ENCODE peak calls at places on chromosome 22, in six cellular contexts. Y is neuronal stem cell, D is H1, K is mesenchymal stem cell, L is IMR-90, N is mesendoderm. X is an unnamed sample.

GRCh38 chr22:25751174-25751581 is 9.2 kb downstream of the MYO18B start:
- DNase-seq in Y (no peak), D (no peak), K (no peak), L (no peak), N (no peak), X (no peak)

GRCh38 chr22:35540600-35541253 is at the start of gene RASD2:
- DNase-seq in Y (no peak), D (no peak), K (peak), L (peak), N (peak), X (peak)

GRCh38 chr22:24430431-24431308 is 3.3 kb downstream of the ADORA2A start:
- DNase-seq in Y (no peak), D (no peak), K (no peak), L (no peak), N (no peak), X (no peak)

GRCh38 chr22:35450824-35451541 is 51.0 kb downstream of the MCM5 start:
- DNase-seq in Y (no peak), D (no peak), K (no peak), L (no peak), N (no peak), X (no peak)

GRCh38 chr22:24155597-24156145 is 25.6 kb upstream of the SUSD2 start:
- DNase-seq in Y (peak), D (no peak), K (peak), L (peak), N (peak), X (peak)

GRCh38 chr22:50192056-50192824 is 6.5 kb downstream of the TRABD start:
- DNase-seq in Y (no peak), D (no peak), K (no peak), L (peak), N (no peak), X (no peak)

GRCh38 chr22:49964493-49965290 is 4.1 kb downstream of the PIM3 start:
- DNase-seq in Y (no peak), D (no peak), K (no peak), L (no peak), N (no peak), X (peak)

GRCh38 chr22:33350961-33351360 is 292.8 kb upstream of the SYN3 start:
- DNase-seq in Y (no peak), D (no peak), K (no peak), L (no peak), N (no peak), X (no peak)

GRCh38 chr22:19754701-19755144 is 5.9 kb upstream of the TBX1 start:
- DNase-seq in Y (no peak), D (no peak), K (no peak), L (no peak), N (no peak), X (peak)

GRCh38 chr22:24827305-24827704 is 21.3 kb downstream of the SGSM1 start:
- DNase-seq in Y (no peak), D (no peak), K (no peak), L (no peak), N (no peak), X (no peak)

GRCh38 chr22:21003782-21004181 is 1.9 kb upstream of the THAP7 start:
- DNase-seq in Y (no peak), D (no peak), K (peak), L (no peak), N (no peak), X (no peak)
- H3K9ac ChIP-seq in Y (no peak), D (no peak), K (peak), L (no peak), N (no peak), X (no peak)

GRCh38 chr22:23014250-23014649 is 56.1 kb upstream of the GNAZ start:
- DNase-seq in Y (no peak), D (no peak), K (no peak), L (no peak), N (no peak), X (no peak)

GRCh38 chr22:23011105-23011674 is 59.1 kb upstream of the GNAZ start:
- DNase-seq in Y (no peak), D (no peak), K (no peak), L (no peak), N (no peak), X (no peak)

GRCh38 chr22:23012081-23012622 is 58.2 kb upstream of the GNAZ start:
- DNase-seq in Y (no peak), D (no peak), K (no peak), L (no peak), N (no peak), X (no peak)

GRCh38 chr22:23010430-23010829 is 59.9 kb upstream of the GNAZ start:
- DNase-seq in Y (no peak), D (no peak), K (no peak), L (no peak), N (no peak), X (no peak)

GRCh38 chr22:23013612-23014011 is 56.7 kb upstream of the GNAZ start:
- DNase-seq in Y (no peak), D (no peak), K (no peak), L (no peak), N (no peak), X (no peak)
- H2BK15ac ChIP-seq in Y (no peak), D (no peak), K (no peak), L (no peak), N (no peak), X (no peak)

DNA sequence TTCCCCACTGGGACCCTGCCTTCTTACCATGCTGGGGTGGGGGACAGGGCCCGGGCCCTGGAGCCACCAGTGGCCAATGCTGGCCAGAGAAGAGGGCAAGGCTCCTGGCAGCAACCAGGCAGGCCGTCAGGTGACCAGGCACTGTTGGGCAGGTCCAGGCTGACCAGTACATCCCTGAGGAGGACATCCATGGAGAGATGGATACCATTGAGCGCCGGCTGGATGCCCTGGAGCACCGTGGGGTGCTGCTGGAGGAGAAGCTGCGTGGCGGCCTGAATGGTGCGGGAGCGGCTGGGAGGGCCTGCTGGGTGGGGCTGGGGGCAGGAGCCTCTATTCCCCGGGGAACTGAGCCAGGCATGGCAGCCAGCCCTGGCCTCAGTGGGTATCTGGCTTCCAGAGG is 21.0 kb downstream of the C22orf23 start:
- DNase-seq in Y (no peak), D (no peak), K (no peak), L (no peak), N (no peak), X (no peak)
- H3K9ac ChIP-seq in Y (no peak), D (no peak), K (no peak), L (no peak), N (no peak), X (no peak)

GRCh38 chr22:41289681-41290080 is 3.7 kb upstream of the RANGAP1 start:
- DNase-seq in Y (no peak), D (no peak), K (peak), L (no peak), N (no peak), X (no peak)
- H2BK15ac ChIP-seq in Y (no peak), D (peak), K (no peak), L (peak), N (no peak), X (no peak)